ENCODE peak calls at places on chromosomes 7 and 10, in ten cellular contexts. Q is psoas muscle; Z is GM23248; B is iPS DF 6.9; P is mesenchymal stem cell; H is heart right ventricle; O is mammary epithelial cell; I is upper lobe of left lung; Y is sigmoid colon; X is CD8-positive, alpha-beta T cell. F is an unnamed sample.

GRCh38 chr10:78859769-78860168 is 209.0 kb upstream of the ZMIZ1 start:
- DNase-seq in Q (no peak), H (no peak), I (no peak), B (no peak), P (no peak), O (no peak), X (no peak), Z (no peak), Y (no peak), F (no peak)

GRCh38 chr10:110868981-110869380 is 2.7 kb upstream of the PDCD4 start:
- DNase-seq in X (peak; percentile 52), P (no peak), Q (no peak), I (no peak), Y (no peak), O (no peak), H (no peak), Z (no peak), B (no peak), F (no peak)

GRCh38 chr10:132363376-132363775 is 31.4 kb downstream of the LRRC27 start:
- DNase-seq in X (no peak), Z (no peak), B (no peak), O (no peak), Y (peak; percentile 54), P (no peak), Q (no peak), H (no peak), I (no peak), F (no peak)

GRCh38 chr10:30750971-30751677 is 121.6 kb upstream of the LYZL2 start:
- DNase-seq in O (no peak), B (no peak), P (no peak), I (no peak), H (no peak), X (no peak), Y (no peak), Q (no peak), Z (peak; percentile 21), F (no peak)

GRCh38 chr7:38000272-38000671 is 79.8 kb downstream of the EPDR1 start:
- DNase-seq in H (no peak), B (no peak), O (no peak), P (no peak), Z (peak; percentile 11), X (no peak), Q (no peak), Y (no peak), I (no peak), F (no peak)

GRCh38 chr7:106180721-106181120 is 68.6 kb upstream of the SYPL1 start:
- DNase-seq in H (no peak), I (no peak), X (no peak), B (no peak), O (no peak), P (no peak), Y (no peak), Z (no peak), Q (no peak), F (no peak)

GRCh38 chr7:3598855-3599254 is 297.8 kb downstream of the SDK1 start:
- DNase-seq in B (no peak), X (no peak), H (no peak), Q (no peak), O (no peak), Y (no peak), I (no peak), P (no peak), Z (no peak), F (no peak)

GRCh38 chr7:22728416-22729029 is 1.5 kb downstream of the IL6 start:
- DNase-seq in Z (peak; percentile 81), B (no peak), Q (no peak), H (no peak), O (peak; percentile 46), X (no peak), P (peak; percentile 68), I (no peak), Y (no peak), F (no peak)

GRCh38 chr10:349081-349480 is 213.8 kb downstream of the ZMYND11 start:
- DNase-seq in X (no peak), O (no peak), Z (no peak), Y (peak; percentile 57), Q (no peak), P (no peak), H (no peak), B (no peak), I (no peak), F (no peak)

GRCh38 chr10:350981-351501 is 215.8 kb downstream of the ZMYND11 start:
- DNase-seq in Z (no peak), H (no peak), Q (no peak), B (no peak), I (no peak), X (no peak), Y (peak; percentile 48), P (no peak), O (no peak), F (no peak)

GRCh38 chr10:351770-352318 is 216.6 kb downstream of the ZMYND11 start:
- DNase-seq in B (no peak), Q (no peak), X (peak; percentile 15), O (no peak), H (no peak), I (no peak), Z (no peak), Y (no peak), P (no peak), F (no peak)

GRCh38 chr10:344582-345200 is 209.4 kb downstream of the ZMYND11 start:
- DNase-seq in X (no peak), P (no peak), Z (no peak), I (no peak), B (no peak), Q (no peak), Y (peak; percentile 61), O (no peak), H (no peak), F (no peak)

DNA sequence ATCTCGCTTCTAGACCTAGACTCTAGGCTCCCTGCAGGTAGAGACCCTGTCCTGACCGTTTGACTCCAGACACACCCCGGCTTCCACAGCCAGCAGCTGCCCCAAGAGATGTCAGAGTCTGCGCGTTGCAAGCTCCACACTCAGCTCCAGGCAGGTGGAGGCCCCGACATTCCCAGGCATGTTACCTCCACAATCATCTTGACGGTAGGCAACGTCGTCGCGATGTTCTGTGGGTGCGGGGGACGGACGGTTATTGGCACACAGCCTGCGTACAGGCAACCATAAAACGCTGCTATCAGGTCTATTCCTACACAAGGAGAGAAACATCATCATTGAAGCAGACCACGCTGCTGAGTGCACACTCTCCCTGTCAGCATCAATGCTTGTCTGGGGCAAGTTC is 213.2 kb downstream of the ZMYND11 start:
- DNase-seq in B (no peak), Q (no peak), Z (no peak), H (no peak), O (no peak), Y (peak; percentile 49), X (no peak), P (no peak), I (no peak), F (no peak)
- H3K36me3 ChIP-seq in B (peaks cover 3% of the 10 kb centered on the region), Q (no peaks in the 10 kb centered on the region), Z (no peaks in the 10 kb centered on the region), H (peaks cover 40% of the 10 kb centered on the region), O (no peaks in the 10 kb centered on the region), Y (peaks cover 33% of the 10 kb centered on the region), X (no peaks in the 10 kb centered on the region), P (peaks cover 61% of the 10 kb centered on the region), I (peaks cover 2% of the 10 kb centered on the region), F (peaks cover 38% of the 10 kb centered on the region)

DNA sequence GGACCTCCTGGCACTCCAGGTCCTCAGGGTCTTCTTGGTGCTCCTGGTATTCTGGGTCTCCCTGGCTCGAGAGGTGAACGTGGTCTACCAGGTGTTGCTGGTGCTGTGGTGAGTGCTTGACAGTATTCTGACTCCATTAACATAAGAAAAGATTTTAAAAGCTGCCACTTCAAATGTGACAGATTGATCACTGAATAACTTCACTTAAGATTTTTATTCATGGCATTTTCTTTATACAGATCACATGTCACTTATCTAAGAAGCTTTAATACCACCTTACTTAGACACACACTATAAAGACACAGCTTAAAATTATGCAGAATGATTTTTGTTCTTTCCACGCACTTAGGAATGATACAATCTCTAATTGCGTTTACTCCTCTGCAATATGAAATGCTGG is 29.6 kb downstream of the COL1A2 start:
- DNase-seq in B (no peak), Q (no peak), P (no peak), H (no peak), Y (no peak), Z (peak; percentile 6), I (no peak), X (no peak), O (no peak), F (no peak)
- H3K36me3 ChIP-seq in B (peaks cover 25% of the 10 kb centered on the region), Q (no peaks in the 10 kb centered on the region), P (peaks cover 53% of the 10 kb centered on the region), H (peaks cover 90% of the 10 kb centered on the region), Y (peaks cover 88% of the 10 kb centered on the region), Z (peaks cover 100% of the 10 kb centered on the region), I (no peaks in the 10 kb centered on the region), X (no peaks in the 10 kb centered on the region), O (no peaks in the 10 kb centered on the region), F (peaks cover 95% of the 10 kb centered on the region)

GRCh38 chr10:97363071-97363470 is 28.5 kb upstream of the FRAT2 start:
- DNase-seq in B (no peak), I (no peak), X (no peak), Z (no peak), P (no peak), H (no peak), Y (no peak), O (no peak), Q (no peak), F (no peak)

GRCh38 chr10:97358349-97358748 is 23.8 kb upstream of the FRAT2 start:
- DNase-seq in Z (no peak), O (no peak), Y (no peak), Q (no peak), I (no peak), X (no peak), H (no peak), P (no peak), B (no peak), F (no peak)

GRCh38 chr10:97358781-97359180 is 24.3 kb upstream of the FRAT2 start:
- DNase-seq in Z (no peak), B (no peak), P (no peak), I (no peak), O (no peak), Q (no peak), X (no peak), Y (no peak), H (no peak), F (no peak)

GRCh38 chr10:97362310-97363033 is 27.9 kb upstream of the FRAT2 start:
- DNase-seq in B (no peak), O (no peak), Q (no peak), X (no peak), P (no peak), I (no peak), H (no peak), Y (no peak), Z (no peak), F (no peak)

DNA sequence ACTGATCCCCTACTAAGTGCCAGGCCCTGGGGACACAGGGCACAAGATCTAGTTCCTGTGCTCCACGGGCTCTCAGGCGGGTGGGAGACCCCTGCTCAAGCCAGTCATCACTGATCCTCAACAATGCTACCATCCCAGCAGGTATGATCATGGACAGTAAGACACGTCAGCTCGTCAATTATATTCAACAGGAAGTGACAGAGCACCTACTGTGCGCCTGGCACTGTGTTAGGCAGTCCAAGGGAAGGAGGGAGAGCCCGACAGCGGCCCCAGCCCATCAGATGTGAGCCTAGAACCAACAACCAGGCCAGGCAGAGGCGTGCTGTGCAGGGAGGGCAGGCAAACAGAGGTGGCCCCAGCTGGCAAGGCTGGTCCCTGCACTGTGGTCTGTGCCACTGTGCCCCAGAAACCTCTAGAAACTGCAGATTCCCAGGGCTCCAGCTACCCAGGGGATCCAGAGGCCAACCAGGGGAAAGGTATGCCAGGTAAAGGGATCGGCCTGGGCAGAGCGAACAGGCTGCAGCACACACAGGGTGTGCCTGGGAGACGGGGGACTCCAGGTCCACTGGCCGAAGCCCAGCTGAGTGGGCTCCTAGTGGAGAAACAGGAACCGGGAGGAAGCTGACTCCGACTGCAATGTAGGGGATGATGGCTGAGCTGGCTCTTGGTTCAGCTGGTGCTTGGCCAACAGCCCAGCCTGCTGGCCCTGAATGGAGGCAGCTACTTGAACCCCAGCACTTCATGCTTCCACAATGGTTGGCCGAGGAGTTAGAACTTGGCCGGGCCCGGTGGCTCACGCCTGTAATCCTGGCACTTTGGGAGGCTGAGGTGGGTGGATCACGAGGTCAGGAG is 26.7 kb upstream of the FRAT2 start:
- DNase-seq in I (no peak), B (no peak), Y (no peak), H (no peak), O (no peak), Z (no peak), X (no peak), Q (no peak), P (no peak), F (no peak)
- H3K36me3 ChIP-seq in I (no peaks in the 10 kb centered on the region), B (peaks cover 56% of the 10 kb centered on the region), Y (peaks cover 21% of the 10 kb centered on the region), H (peaks cover 91% of the 10 kb centered on the region), O (peaks cover 12% of the 10 kb centered on the region), Z (no peaks in the 10 kb centered on the region), X (peaks cover 7% of the 10 kb centered on the region), Q (peaks cover 18% of the 10 kb centered on the region), P (peaks cover 83% of the 10 kb centered on the region), F (peaks cover 22% of the 10 kb centered on the region)

GRCh38 chr10:97717627-97718026 is 4.1 kb downstream of the MARVELD1 start:
- DNase-seq in Q (no peak), H (no peak), I (no peak), P (no peak), O (no peak), Z (no peak), B (no peak), X (no peak), Y (no peak), F (no peak)
- H3K36me3 ChIP-seq in Q (no peaks in the 10 kb centered on the region), H (peaks cover 3% of the 10 kb centered on the region), I (no peaks in the 10 kb centered on the region), P (peaks cover 29% of the 10 kb centered on the region), O (peaks cover 12% of the 10 kb centered on the region), Z (peaks cover 14% of the 10 kb centered on the region), B (no peaks in the 10 kb centered on the region), X (no peaks in the 10 kb centered on the region), Y (peaks cover 6% of the 10 kb centered on the region), F (peaks cover 12% of the 10 kb centered on the region)